ENCODE peak calls at places on chromosomes 11 and 22, in eight cellular contexts. D is activated B cell treated with CpG ODN at 0.5 μM for 24 hours, T is neural crest cell, K is IMR-90, Y is A172, F is left ventricle myocardium superior, V is M059J, C is heart right ventricle. X is an unnamed sample.
A peak's percentile ranks its signal among the peaks of the same experiment; 100 is the strongest.

GRCh38 chr22:35346596-35347220 is 34.2 kb upstream of the HMOX1 start:
- DNase-seq in D (no peak), Y (no peak), F (no peak), K (no peak), T (no peak), C (no peak), V (no peak), X (no peak)

GRCh38 chr11:21810650-21811049 is 382.2 kb upstream of the ANO5 start:
- DNase-seq in V (no peak), D (no peak), F (no peak), T (no peak), C (no peak), K (no peak), Y (peak; percentile 7), X (no peak)

GRCh38 chr11:1563697-1564534 is 8.2 kb downstream of the DUSP8 start:
- DNase-seq in V (no peak), D (no peak), K (no peak), T (no peak), Y (no peak), C (no peak), F (peak; percentile 33), X (no peak)

GRCh38 chr22:25448435-25449051 is 115.9 kb upstream of the GRK3 start:
- DNase-seq in C (no peak), V (peak; percentile 13), T (no peak), K (peak; percentile 47), Y (no peak), F (no peak), D (no peak), X (no peak)

GRCh38 chr11:124751741-124752470 is at the start of gene VSIG2:
- DNase-seq in V (no peak), T (no peak), D (no peak), C (no peak), K (no peak), F (no peak), Y (no peak), X (no peak)

GRCh38 chr22:43434601-43435311 is 22.9 kb downstream of the MPPED1 start:
- DNase-seq in C (no peak), T (no peak), K (no peak), Y (no peak), F (no peak), D (no peak), V (no peak), X (no peak)

GRCh38 chr11:64267207-64267945 is 16.0 kb downstream of the PLCB3 start:
- DNase-seq in K (no peak), Y (no peak), C (peak; percentile 51), T (no peak), D (no peak), V (no peak), F (no peak), X (no peak)

GRCh38 chr22:27840436-27840835 is 38.9 kb upstream of the MN1 start:
- DNase-seq in V (no peak), Y (no peak), D (no peak), F (no peak), K (no peak), C (no peak), T (no peak), X (no peak)

GRCh38 chr11:106409201-106409600 is 331.7 kb downstream of the AASDHPPT start:
- DNase-seq in C (no peak), F (no peak), D (no peak), K (peak; percentile 34), V (no peak), T (no peak), Y (no peak), X (no peak)

GRCh38 chr11:44781697-44782096 is 54.9 kb downstream of the TSPAN18 start:
- DNase-seq in V (no peak), C (no peak), D (no peak), K (no peak), Y (no peak), T (no peak), F (no peak), X (no peak)

GRCh38 chr11:8067929-8068575 is 13.0 kb upstream of the TUB start:
- DNase-seq in K (no peak), V (no peak), Y (no peak), T (no peak), C (peak; percentile 30), D (no peak), F (peak; percentile 36), X (no peak)

GRCh38 chr11:85903406-85903805 is 48.2 kb downstream of the CCDC83 start:
- DNase-seq in C (no peak), D (no peak), V (no peak), F (no peak), T (no peak), K (no peak), Y (no peak), X (no peak)

GRCh38 chr11:65663634-65664200 is 1.0 kb upstream of the RELA start:
- DNase-seq in K (peak; percentile 52), C (peak; percentile 84), F (peak; percentile 80), D (no peak), V (peak; percentile 56), Y (peak; percentile 11), T (no peak), X (no peak)

GRCh38 chr11:132427611-132428010 is 1057.2 kb downstream of the NTM start:
- DNase-seq in C (no peak), F (no peak), D (no peak), K (no peak), T (no peak), V (peak; percentile 52), Y (peak; percentile 54), X (no peak)

GRCh38 chr11:36073411-36074203 is 129.7 kb downstream of the LDLRAD3 start:
- DNase-seq in F (peak; percentile 55), Y (peak; percentile 40), T (no peak), K (peak; percentile 92), C (peak; percentile 46), D (no peak), V (peak; percentile 74), X (no peak)

GRCh38 chr11:94786264-94787126 is 18.3 kb downstream of the AMOTL1 start:
- DNase-seq in K (peak; percentile 59), C (no peak), T (no peak), F (no peak), V (peak; percentile 42), Y (no peak), D (no peak), X (peak; percentile 15)

GRCh38 chr11:3614742-3615171 is 27.0 kb downstream of the ART5 start:
- DNase-seq in D (peak; percentile 30), V (peak; percentile 68), Y (peak; percentile 87), T (no peak), C (no peak), F (peak; percentile 46), K (no peak), X (no peak)

GRCh38 chr11:1013628-1013935 is 22.9 kb downstream of the MUC6 start:
- DNase-seq in T (no peak), F (no peak), C (no peak), D (no peak), K (no peak), V (no peak), Y (no peak), X (no peak)

GRCh38 chr11:87239001-87239400 is 201.3 kb downstream of the TMEM135 start:
- DNase-seq in V (no peak), C (no peak), Y (no peak), T (no peak), D (no peak), K (no peak), F (no peak), X (no peak)

GRCh38 chr22:43478621-43479285 is 66.9 kb downstream of the MPPED1 start:
- DNase-seq in V (no peak), D (no peak), K (no peak), C (no peak), F (no peak), Y (no peak), T (no peak), X (no peak)

GRCh38 chr22:37244922-37245722 is 1.1 kb upstream of the RAC2 start:
- DNase-seq in K (no peak), C (no peak), T (no peak), F (no peak), V (no peak), Y (no peak), D (no peak), X (no peak)

GRCh38 chr11:104918113-104918824 is 20.0 kb upstream of the CASP12 start:
- DNase-seq in T (no peak), D (no peak), C (no peak), F (no peak), K (peak; percentile 93), V (peak; percentile 72), Y (peak; percentile 23), X (peak; percentile 32)

GRCh38 chr11:42812408-42812807 is 499.4 kb upstream of the API5 start:
- DNase-seq in T (no peak), K (no peak), V (no peak), Y (no peak), D (no peak), C (no peak), F (no peak), X (no peak)

GRCh38 chr11:19890308-19890707 is 177.7 kb downstream of the NAV2 start:
- DNase-seq in K (peak; percentile 88), C (no peak), D (no peak), Y (peak; percentile 96), V (peak; percentile 97), F (no peak), T (no peak), X (no peak)

GRCh38 chr11:28231475-28231874 is 123.3 kb downstream of the METTL15 start:
- DNase-seq in F (no peak), V (peak; percentile 7), Y (no peak), C (no peak), K (peak; percentile 90), D (no peak), T (no peak), X (no peak)

GRCh38 chr11:34564406-34564805 is 50.8 kb upstream of the ELF5 start:
- DNase-seq in V (peak; percentile 40), Y (peak; percentile 51), D (no peak), K (peak; percentile 9), T (no peak), F (no peak), C (no peak), X (no peak)

GRCh38 chr11:9568161-9568853 is 5.2 kb upstream of the WEE1 start:
- DNase-seq in V (no peak), K (peak; percentile 28), F (no peak), T (no peak), Y (no peak), D (no peak), C (no peak), X (no peak)